ENCODE peak calls at places on chromosomes 4 and X, in eight cellular contexts. K, Z, A, J, C, Q, P and V are unnamed samples.

GRCh38 chr4:26206339-26206738 is 114.5 kb upstream of the RBPJ start:
- DNase-seq in K (no peak), Z (no peak), A (peak; percentile 10), J (no peak), C (peak; percentile 82), Q (peak; percentile 44), P (no peak), V (no peak)

GRCh38 chr4:19521151-19521550 is 730.6 kb upstream of the SLIT2 start:
- DNase-seq in K (no peak), Z (no peak), A (no peak), J (no peak), C (no peak), Q (peak; percentile 79), P (no peak), V (no peak)

GRCh38 chr4:140233811-140234696 is 80.1 kb upstream of the MAML3 start:
- DNase-seq in K (no peak), Z (no peak), A (peak; percentile 71), J (no peak), C (peak; percentile 72), Q (peak; percentile 49), P (no peak), V (no peak)

GRCh38 chr4:111512081-111512774 is 633.0 kb upstream of the FAM241A start:
- DNase-seq in K (no peak), Z (no peak), A (peak; percentile 82), J (no peak), C (peak; percentile 91), Q (no peak), P (no peak), V (no peak)

GRCh38 chr4:111323496-111323895 is 700.6 kb upstream of the PITX2 start:
- DNase-seq in K (no peak), Z (no peak), A (peak; percentile 40), J (no peak), C (peak; percentile 84), Q (no peak), P (no peak), V (no peak)

GRCh38 chr4:105248613-105249012 is 101.9 kb downstream of the TET2 start:
- DNase-seq in K (no peak), Z (no peak), A (no peak), J (no peak), C (no peak), Q (no peak), P (no peak), V (no peak)

GRCh38 chr4:83582289-83582756 is 46.4 kb downstream of the GPAT3 start:
- DNase-seq in K (no peak), Z (no peak), A (peak; percentile 48), J (no peak), C (peak; percentile 11), Q (peak; percentile 69), P (no peak), V (no peak)

GRCh38 chrX:71666240-71667223 is 814 bp upstream of the LOC101059915 start:
- DNase-seq in K (no peak), Z (no peak), A (no peak), J (no peak), C (no peak), Q (peak; percentile 70), P (no peak), V (no peak)

GRCh38 chr4:4288098-4288497 is 1.9 kb downstream of the LYAR start:
- DNase-seq in K (no peak), Z (no peak), A (no peak), J (no peak), C (no peak), Q (no peak), P (no peak), V (no peak)

GRCh38 chrX:11321986-11322385 is 28.8 kb downstream of the AMELX start:
- DNase-seq in K (no peak), Z (no peak), A (no peak), J (no peak), C (no peak), Q (no peak), P (no peak), V (no peak)

GRCh38 chr4:48339642-48340041 is 1.7 kb upstream of the SLAIN2 start:
- DNase-seq in K (no peak), Z (no peak), A (no peak), J (no peak), C (no peak), Q (no peak), P (no peak), V (no peak)

GRCh38 chr4:152115794-152116193 is 355.0 kb upstream of the GATB start:
- DNase-seq in K (no peak), Z (no peak), A (no peak), J (no peak), C (no peak), Q (no peak), P (no peak), V (no peak)

GRCh38 chrX:120452131-120452530 is 17.0 kb downstream of the LAMP2 start:
- DNase-seq in K (no peak), Z (no peak), A (no peak), J (no peak), C (peak; percentile 37), Q (no peak), P (no peak), V (no peak)

GRCh38 chrX:120426599-120426998 is 42.5 kb downstream of the LAMP2 start:
- DNase-seq in K (no peak), Z (no peak), A (no peak), J (no peak), C (peak; percentile 35), Q (no peak), P (no peak), V (no peak)

GRCh38 chr4:40331092-40331824 is 3.9 kb upstream of the CHRNA9 start:
- DNase-seq in K (no peak), Z (no peak), A (no peak), J (no peak), C (no peak), Q (no peak), P (no peak), V (no peak)